ENCODE peak calls at places on chromosomes 6 and 20, in six cellular contexts. E, S, X, V, L and U are unnamed samples.

GRCh38 chr6:132209351-132209750 is 191.9 kb downstream of the MOXD1 start:
- DNase-seq in S (no peak), E (no peak), V (no peak), L (no peak), X (no peak), U (no peak)

GRCh38 chr6:31620586-31621319 is at the start of gene PRRC2A:
- DNase-seq in L (no peak), S (no peak), E (peak), X (no peak), V (peak), U (no peak)

GRCh38 chr20:38445901-38446425 is 10.8 kb upstream of the SNHG17 start:
- DNase-seq in L (no peak), E (no peak), V (no peak), X (no peak), S (no peak), U (no peak)

GRCh38 chr6:111658445-111659154 is 52.9 kb upstream of the TRAF3IP2 start:
- DNase-seq in E (no peak), L (no peak), S (no peak), X (no peak), V (no peak), U (peak)

GRCh38 chr6:101454106-101454676 is 60.7 kb downstream of the GRIK2 start:
- DNase-seq in X (no peak), V (no peak), L (no peak), E (no peak), S (no peak), U (peak)

GRCh38 chr6:142879076-142879475 is 65.9 kb downstream of the HIVEP2 start:
- DNase-seq in S (no peak), X (no peak), V (no peak), E (no peak), L (no peak), U (no peak)

GRCh38 chr6:53290547-53291510 is 57.9 kb downstream of the ELOVL5 start:
- DNase-seq in X (no peak), L (no peak), E (no peak), V (no peak), S (no peak), U (no peak)

GRCh38 chr6:32692019-32692418 is 25.6 kb upstream of the HLA-DQB1 start:
- DNase-seq in S (no peak), V (no peak), X (peak), E (peak), L (no peak), U (peak)

GRCh38 chr6:158501638-158502592 is 58.0 kb upstream of the TMEM181 start:
- DNase-seq in E (no peak), S (no peak), V (no peak), X (peak), L (no peak), U (no peak)

GRCh38 chr6:166582258-166582657 is 4.2 kb downstream of the RAMACL start:
- DNase-seq in X (no peak), V (no peak), S (no peak), E (no peak), L (no peak), U (no peak)

GRCh38 chr6:47787620-47788497 is 6.0 kb downstream of the OPN5 start:
- DNase-seq in L (peak), V (peak), E (peak), X (peak), S (no peak), U (no peak)

GRCh38 chr20:4956200-4956810 is 45.0 kb downstream of the SLC23A2 start:
- DNase-seq in E (no peak), V (no peak), L (no peak), S (no peak), X (no peak), U (no peak)

GRCh38 chr6:11217360-11218076 is 14.9 kb downstream of the NEDD9 start:
- DNase-seq in V (no peak), X (no peak), L (no peak), S (no peak), E (no peak), U (peak)

GRCh38 chr6:152353440-152353839 is 283.7 kb downstream of the SYNE1 start:
- DNase-seq in L (peak), S (no peak), E (no peak), X (peak), V (no peak), U (no peak)

GRCh38 chr20:52303281-52303950 is 111.8 kb upstream of the ZFP64 start:
- DNase-seq in V (no peak), E (no peak), X (no peak), S (no peak), L (no peak), U (no peak)

GRCh38 chr20:7772376-7772775 is 167.9 kb downstream of the HAO1 start:
- DNase-seq in E (no peak), L (no peak), V (peak), X (no peak), S (no peak), U (peak)

GRCh38 chr6:5997420-5998093 is 9.2 kb downstream of the NRN1 start:
- DNase-seq in L (no peak), V (no peak), S (no peak), E (peak), X (no peak), U (no peak)

GRCh38 chr6:163148781-163149534 is 265.6 kb upstream of the QKI start:
- DNase-seq in V (peak), L (peak), X (no peak), S (peak), E (no peak), U (no peak)

GRCh38 chr6:136968831-136969230 is 46.7 kb downstream of the SLC35D3 start:
- DNase-seq in X (no peak), S (no peak), V (no peak), L (no peak), E (no peak), U (no peak)

GRCh38 chr6:77466055-77467028 is 3.1 kb upstream of the HTR1B start:
- DNase-seq in X (peak), L (no peak), V (peak), E (peak), S (no peak), U (no peak)

GRCh38 chr6:137259349-137259748 is 40.2 kb upstream of the IFNGR1 start:
- DNase-seq in V (no peak), S (no peak), E (no peak), X (no peak), L (no peak), U (no peak)

GRCh38 chr6:132161283-132161682 is 210.1 kb upstream of the CCN2 start:
- DNase-seq in V (no peak), L (peak), S (peak), E (peak), X (no peak), U (no peak)

GRCh38 chr20:58995461-58996225 is 11.4 kb downstream of the CTSZ start:
- DNase-seq in L (no peak), V (no peak), X (no peak), S (no peak), E (no peak), U (no peak)

GRCh38 chr6:150550244-150550643 is 49.4 kb upstream of the PLEKHG1 start:
- DNase-seq in L (no peak), S (no peak), X (no peak), E (no peak), V (no peak), U (no peak)

GRCh38 chr20:1934578-1935573 is 39.7 kb downstream of the SIRPA start:
- DNase-seq in X (peak), E (no peak), S (no peak), V (no peak), L (peak), U (no peak)

GRCh38 chr20:34420146-34420545 is 57.1 kb downstream of the ITCH start:
- DNase-seq in X (no peak), V (no peak), E (no peak), S (no peak), L (no peak), U (peak)

GRCh38 chr20:5718896-5719595 is 31.2 kb upstream of the SHLD1 start:
- DNase-seq in L (no peak), V (no peak), E (no peak), S (no peak), X (no peak), U (peak)

GRCh38 chr6:19838442-19839236 is 1.5 kb downstream of the ID4 start:
- DNase-seq in V (peak), S (no peak), X (peak), L (no peak), E (peak), U (no peak)

GRCh38 chr20:18288748-18289705 is 700 bp downstream of the ZNF133 start:
- DNase-seq in V (no peak), E (no peak), X (no peak), L (no peak), S (no peak), U (no peak)

GRCh38 chr6:143949962-143950361 is 58.1 kb downstream of the PLAGL1 start:
- DNase-seq in L (no peak), S (no peak), X (no peak), E (no peak), V (no peak), U (no peak)

GRCh38 chr20:37526238-37526838 is 1.3 kb downstream of the BLCAP start:
- DNase-seq in X (peak), E (peak), L (no peak), S (no peak), V (peak), U (no peak)

GRCh38 chr20:5557123-5557522 is 193.1 kb upstream of the SHLD1 start:
- DNase-seq in X (no peak), S (no peak), L (peak), V (peak), E (peak), U (no peak)